ENCODE peak calls at places on chromosomes 7 and 10, in eight cellular contexts. One of them, this sample, is unnamed.

GRCh38 chr7:1986366-1987083 is 246.2 kb downstream of the MAD1L1 start:
- DNase-seq in germinal center: no peak
- DNase-seq in OCI-M1: no peak
- DNase-seq in globus pallidus: no peak
- DNase-seq in A549: no peak
- DNase-seq in posterior cingulate gyrus: no peak
- DNase-seq in stimulated activated CD8-positive, alpha-beta memory T cell treated with anti-CD3 and anti-CD28 coated beads, Interleukin-15, amount 100 ng/mL, for 24 hours: no peak
- DNase-seq in mesothelial cell of epicardium: no peak
- DNase-seq in this sample: no peak

GRCh38 chr10:110783509-110784103 is 88.1 kb upstream of the PDCD4 start:
- DNase-seq in mesothelial cell of epicardium: no peak
- DNase-seq in A549: no peak
- DNase-seq in OCI-M1: peak
- DNase-seq in germinal center: no peak
- DNase-seq in globus pallidus: no peak
- DNase-seq in stimulated activated CD8-positive, alpha-beta memory T cell treated with anti-CD3 and anti-CD28 coated beads, Interleukin-15, amount 100 ng/mL, for 24 hours: peak
- DNase-seq in posterior cingulate gyrus: no peak
- DNase-seq in this sample: peak

GRCh38 chr7:36563706-36564325 is 160.5 kb downstream of the AOAH start:
- DNase-seq in OCI-M1: peak
- DNase-seq in mesothelial cell of epicardium: no peak
- DNase-seq in stimulated activated CD8-positive, alpha-beta memory T cell treated with anti-CD3 and anti-CD28 coated beads, Interleukin-15, amount 100 ng/mL, for 24 hours: no peak
- DNase-seq in A549: no peak
- DNase-seq in posterior cingulate gyrus: no peak
- DNase-seq in germinal center: no peak
- DNase-seq in globus pallidus: no peak
- DNase-seq in this sample: no peak

GRCh38 chr7:145698526-145699262 is 417.9 kb upstream of the CNTNAP2 start:
- DNase-seq in globus pallidus: no peak
- DNase-seq in A549: no peak
- DNase-seq in stimulated activated CD8-positive, alpha-beta memory T cell treated with anti-CD3 and anti-CD28 coated beads, Interleukin-15, amount 100 ng/mL, for 24 hours: no peak
- DNase-seq in posterior cingulate gyrus: no peak
- DNase-seq in germinal center: no peak
- DNase-seq in mesothelial cell of epicardium: no peak
- DNase-seq in OCI-M1: no peak
- DNase-seq in this sample: no peak

GRCh38 chr7:50164552-50165220 is 71.6 kb upstream of the ZPBP start:
- DNase-seq in mesothelial cell of epicardium: no peak
- DNase-seq in globus pallidus: no peak
- DNase-seq in OCI-M1: no peak
- DNase-seq in germinal center: no peak
- DNase-seq in A549: no peak
- DNase-seq in posterior cingulate gyrus: no peak
- DNase-seq in stimulated activated CD8-positive, alpha-beta memory T cell treated with anti-CD3 and anti-CD28 coated beads, Interleukin-15, amount 100 ng/mL, for 24 hours: no peak
- DNase-seq in this sample: no peak

GRCh38 chr7:118324790-118325449 is 100.4 kb downstream of the ANKRD7 start:
- DNase-seq in OCI-M1: no peak
- DNase-seq in germinal center: no peak
- DNase-seq in mesothelial cell of epicardium: no peak
- DNase-seq in A549: no peak
- DNase-seq in globus pallidus: no peak
- DNase-seq in posterior cingulate gyrus: no peak
- DNase-seq in stimulated activated CD8-positive, alpha-beta memory T cell treated with anti-CD3 and anti-CD28 coated beads, Interleukin-15, amount 100 ng/mL, for 24 hours: no peak
- DNase-seq in this sample: no peak

GRCh38 chr7:29596593-29597178 is 33.1 kb downstream of the PRR15 start:
- DNase-seq in mesothelial cell of epicardium: no peak
- DNase-seq in globus pallidus: no peak
- DNase-seq in posterior cingulate gyrus: no peak
- DNase-seq in A549: no peak
- DNase-seq in stimulated activated CD8-positive, alpha-beta memory T cell treated with anti-CD3 and anti-CD28 coated beads, Interleukin-15, amount 100 ng/mL, for 24 hours: no peak
- DNase-seq in OCI-M1: no peak
- DNase-seq in germinal center: no peak
- DNase-seq in this sample: no peak

GRCh38 chr7:134920026-134920758 is 66.1 kb upstream of the AGBL3 start:
- DNase-seq in A549: peak
- DNase-seq in OCI-M1: no peak
- DNase-seq in germinal center: no peak
- DNase-seq in globus pallidus: no peak
- DNase-seq in mesothelial cell of epicardium: no peak
- DNase-seq in stimulated activated CD8-positive, alpha-beta memory T cell treated with anti-CD3 and anti-CD28 coated beads, Interleukin-15, amount 100 ng/mL, for 24 hours: no peak
- DNase-seq in posterior cingulate gyrus: no peak
- DNase-seq in this sample: no peak

GRCh38 chr7:151381333-151382078 is 28.3 kb downstream of the WDR86 start:
- DNase-seq in globus pallidus: no peak
- DNase-seq in germinal center: peak
- DNase-seq in A549: no peak
- DNase-seq in posterior cingulate gyrus: no peak
- DNase-seq in OCI-M1: no peak
- DNase-seq in stimulated activated CD8-positive, alpha-beta memory T cell treated with anti-CD3 and anti-CD28 coated beads, Interleukin-15, amount 100 ng/mL, for 24 hours: no peak
- DNase-seq in mesothelial cell of epicardium: no peak
- DNase-seq in this sample: no peak

GRCh38 chr7:47301657-47302295 is 280.1 kb downstream of the TNS3 start:
- DNase-seq in A549: no peak
- DNase-seq in globus pallidus: no peak
- DNase-seq in germinal center: no peak
- DNase-seq in posterior cingulate gyrus: no peak
- DNase-seq in mesothelial cell of epicardium: no peak
- DNase-seq in stimulated activated CD8-positive, alpha-beta memory T cell treated with anti-CD3 and anti-CD28 coated beads, Interleukin-15, amount 100 ng/mL, for 24 hours: no peak
- DNase-seq in OCI-M1: no peak
- DNase-seq in this sample: no peak

GRCh38 chr7:135808206-135808605 is 59.6 kb upstream of the FAM180A start:
- DNase-seq in OCI-M1: no peak
- DNase-seq in mesothelial cell of epicardium: no peak
- DNase-seq in globus pallidus: peak
- DNase-seq in stimulated activated CD8-positive, alpha-beta memory T cell treated with anti-CD3 and anti-CD28 coated beads, Interleukin-15, amount 100 ng/mL, for 24 hours: no peak
- DNase-seq in A549: no peak
- DNase-seq in posterior cingulate gyrus: no peak
- DNase-seq in germinal center: no peak
- DNase-seq in this sample: no peak

GRCh38 chr7:87001214-87001613 is 58.2 kb downstream of the ELAPOR2 start:
- DNase-seq in stimulated activated CD8-positive, alpha-beta memory T cell treated with anti-CD3 and anti-CD28 coated beads, Interleukin-15, amount 100 ng/mL, for 24 hours: no peak
- DNase-seq in posterior cingulate gyrus: no peak
- DNase-seq in OCI-M1: peak
- DNase-seq in germinal center: no peak
- DNase-seq in globus pallidus: no peak
- DNase-seq in mesothelial cell of epicardium: no peak
- DNase-seq in A549: no peak
- DNase-seq in this sample: no peak

GRCh38 chr7:139774376-139774775 is 3.4 kb downstream of the HIPK2 start:
- DNase-seq in germinal center: no peak
- DNase-seq in globus pallidus: no peak
- DNase-seq in mesothelial cell of epicardium: no peak
- DNase-seq in A549: no peak
- DNase-seq in OCI-M1: no peak
- DNase-seq in posterior cingulate gyrus: no peak
- DNase-seq in stimulated activated CD8-positive, alpha-beta memory T cell treated with anti-CD3 and anti-CD28 coated beads, Interleukin-15, amount 100 ng/mL, for 24 hours: no peak
- DNase-seq in this sample: no peak